ENCODE peak calls at places on chromosomes 13 and 19, in ten cellular contexts. T is endothelial cell; F is CD4-positive, alpha-beta T cell; G is astrocyte of the cerebellum; S is thoracic aorta; N is IMR-90; P is adrenal gland; V is MM.1S; H is HFF-Myc; D is GM13976. A is an unnamed sample.

GRCh38 chr19:52451241-52451640 is 2.1 kb upstream of the ZNF578 start:
- DNase-seq in S (no peak), P (no peak), G (no peak), D (no peak), N (no peak), F (no peak), H (no peak), T (no peak), V (no peak), A (no peak)

GRCh38 chr13:114106991-114107685 is 25.3 kb downstream of the RASA3 start:
- DNase-seq in H (no peak), T (no peak), S (no peak), V (no peak), N (no peak), G (no peak), D (no peak), F (peak), P (no peak), A (no peak)

GRCh38 chr13:43180837-43181236 is 157.5 kb downstream of the DNAJC15 start:
- DNase-seq in P (no peak), D (no peak), T (no peak), F (no peak), H (no peak), S (no peak), G (no peak), V (no peak), N (no peak), A (no peak)

GRCh38 chr13:107799001-107799400 is 416.3 kb downstream of the LIG4 start:
- DNase-seq in S (no peak), H (no peak), P (no peak), F (no peak), G (no peak), V (no peak), N (peak), D (no peak), T (no peak), A (no peak)

GRCh38 chr13:100297413-100297812 is 208.5 kb downstream of the PCCA start:
- DNase-seq in T (no peak), G (no peak), F (no peak), H (no peak), N (no peak), P (no peak), D (no peak), S (no peak), V (no peak), A (no peak)

GRCh38 chr13:56893843-56894242 is 246.9 kb upstream of the PRR20A start:
- DNase-seq in T (no peak), F (no peak), S (no peak), N (no peak), H (no peak), G (no peak), V (no peak), P (no peak), D (no peak), A (no peak)

GRCh38 chr13:112885782-112886268 is 83.2 kb upstream of the MCF2L start:
- DNase-seq in V (no peak), H (peak), N (peak), T (peak), D (no peak), P (peak), G (peak), S (no peak), F (no peak), A (peak)

GRCh38 chr13:107669356-107669755 is 546.0 kb downstream of the LIG4 start:
- DNase-seq in D (no peak), N (peak), V (no peak), G (peak), S (no peak), H (no peak), T (no peak), F (no peak), P (no peak), A (no peak)

GRCh38 chr13:32427852-32428580 is at the start of gene N4BP2L1:
- DNase-seq in T (peak), D (peak), H (no peak), F (peak), G (no peak), P (peak), N (no peak), S (peak), V (peak), A (peak)

GRCh38 chr13:103794526-103794925 is 728.3 kb upstream of the SLC10A2 start:
- DNase-seq in S (no peak), D (no peak), N (no peak), G (no peak), V (no peak), T (no peak), P (no peak), F (no peak), H (no peak), A (no peak)

GRCh38 chr13:98103942-98104880 is 38.7 kb upstream of the FARP1 start:
- DNase-seq in P (no peak), V (no peak), F (no peak), H (no peak), T (no peak), G (no peak), N (peak), D (no peak), S (no peak), A (no peak)

GRCh38 chr13:101730420-101731000 is 278.0 kb downstream of the ITGBL1 start:
- DNase-seq in P (no peak), V (no peak), T (no peak), F (no peak), N (no peak), D (no peak), G (no peak), H (no peak), S (no peak), A (no peak)

GRCh38 chr19:32817913-32818476 is 51.6 kb downstream of the SLC7A9 start:
- DNase-seq in V (no peak), P (no peak), G (no peak), N (no peak), H (no peak), T (no peak), D (no peak), S (no peak), F (no peak), A (no peak)

GRCh38 chr19:409515-410242 is 732 bp upstream of the C2CD4C start:
- DNase-seq in D (no peak), F (no peak), T (no peak), S (no peak), N (no peak), V (no peak), P (no peak), G (no peak), H (no peak), A (no peak)

GRCh38 chr13:106555631-106556328 is 12.2 kb downstream of the ARGLU1 start:
- DNase-seq in V (no peak), G (no peak), H (no peak), T (no peak), D (no peak), F (no peak), S (no peak), N (peak), P (no peak), A (no peak)

GRCh38 chr13:42970824-42971669 is 21.0 kb downstream of the EPSTI1 start:
- DNase-seq in V (peak), F (peak), N (peak), G (peak), D (peak), H (peak), T (peak), P (peak), S (no peak), A (no peak)

GRCh38 chr19:10454267-10454666 is 33.9 kb downstream of the PDE4A start:
- DNase-seq in F (no peak), S (no peak), G (no peak), P (no peak), T (no peak), D (no peak), V (no peak), H (no peak), N (peak), A (peak)

GRCh38 chr19:13143135-13143534 is 7.0 kb downstream of the STX10 start:
- DNase-seq in V (no peak), G (no peak), S (no peak), D (no peak), H (no peak), F (no peak), T (no peak), N (peak), P (no peak), A (no peak)

DNA sequence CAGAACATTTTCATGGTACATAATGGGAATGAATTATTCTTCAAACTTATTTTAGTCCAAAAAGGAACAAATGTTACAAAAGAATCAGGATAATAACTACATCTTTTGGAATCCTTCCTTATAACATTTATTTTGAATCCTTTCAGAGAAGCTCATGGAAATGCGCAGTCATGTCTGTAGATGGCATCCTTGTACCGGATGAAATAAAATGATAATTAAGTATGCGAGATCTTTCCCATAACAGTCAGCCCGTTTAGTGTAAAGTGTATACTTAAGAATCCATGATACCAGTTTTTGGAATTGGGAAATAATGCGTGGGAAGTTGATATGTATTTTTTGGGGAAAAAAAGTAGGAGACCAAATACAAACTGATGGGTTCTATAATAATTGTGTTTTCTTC is 418.8 kb downstream of the GPC5 start:
- DNase-seq in H (no peak), V (no peak), T (no peak), N (peak), G (no peak), S (no peak), P (no peak), F (no peak), D (no peak), A (no peak)
- TF ChIP-seq CTCF in H (no peak), V (no peak), T (no peak), N (peak), G (peak), S (no peak), P (peak), F (no peak), D (no peak), A (no peak)

GRCh38 chr19:46291829-46292228 is 5.0 kb upstream of the HIF3A start:
- DNase-seq in V (no peak), G (no peak), T (no peak), D (no peak), F (no peak), P (no peak), N (no peak), S (no peak), H (no peak), A (no peak)
- TF ChIP-seq CTCF in V (no peak), G (no peak), T (no peak), D (no peak), F (no peak), P (no peak), N (no peak), S (no peak), H (no peak), A (no peak)

DNA sequence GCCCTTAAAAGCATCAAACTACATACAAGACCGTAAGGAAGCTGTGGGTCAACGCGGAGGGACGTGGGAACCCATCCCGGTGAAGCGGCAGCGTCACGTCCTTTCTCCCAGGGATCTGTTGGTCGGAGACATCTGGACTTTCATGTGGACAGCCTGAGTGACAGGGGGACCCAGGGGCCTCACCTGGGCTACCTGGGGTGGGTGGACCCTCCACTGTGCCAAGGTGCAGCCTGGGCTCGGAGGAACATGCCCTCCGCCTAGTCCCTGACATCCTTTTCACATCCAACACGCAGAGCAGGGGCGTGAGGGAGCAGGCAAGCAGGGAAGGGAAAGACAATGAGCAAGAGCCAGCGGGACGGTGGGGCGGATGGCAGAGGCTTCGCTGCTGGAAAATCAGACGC is 13.8 kb upstream of the GARIN5A start:
- DNase-seq in P (no peak), T (no peak), G (no peak), V (no peak), S (no peak), F (no peak), D (no peak), N (no peak), H (no peak), A (no peak)
- TF ChIP-seq CTCF in P (no peak), T (no peak), G (no peak), V (no peak), S (no peak), F (no peak), D (no peak), N (no peak), H (no peak), A (no peak)

DNA sequence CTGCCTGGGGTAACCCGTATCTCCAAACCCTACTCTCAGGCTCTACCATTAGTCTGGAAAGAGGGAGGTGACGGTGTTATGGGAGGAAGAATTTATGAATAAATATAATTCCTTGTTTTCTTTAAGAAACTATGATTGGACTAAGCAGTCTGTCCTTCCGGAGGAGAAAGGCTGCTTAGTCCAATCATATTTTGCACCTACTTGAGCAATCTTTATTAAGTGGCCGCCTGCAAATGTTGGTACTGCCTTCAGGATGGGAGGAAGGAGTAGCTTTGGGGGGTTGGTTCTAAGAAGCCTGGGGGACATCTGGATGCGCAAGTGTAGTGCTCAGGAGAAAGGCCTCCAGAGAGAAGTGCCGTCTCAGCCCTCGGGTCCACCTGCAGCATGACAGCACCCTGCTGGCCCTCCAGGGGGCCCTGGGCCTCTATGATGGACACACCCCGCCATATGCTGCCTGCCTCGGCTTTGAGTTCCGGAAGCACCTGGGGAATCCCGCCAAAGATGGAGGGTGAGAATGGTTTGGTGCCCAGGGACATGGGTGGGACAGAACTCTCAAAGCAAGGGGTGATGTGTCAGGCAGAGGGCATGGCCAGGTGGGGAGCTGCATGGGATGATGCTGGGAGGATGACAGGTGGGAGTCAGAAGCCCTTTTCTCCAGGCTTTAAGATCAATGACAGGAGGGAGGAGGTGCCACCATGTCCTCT is 4.0 kb downstream of the ACP4 start:
- DNase-seq in P (no peak), N (no peak), T (no peak), D (peak), F (no peak), H (peak), G (no peak), S (no peak), V (peak), A (no peak)
- TF ChIP-seq CTCF in P (no peak), N (peak), T (no peak), D (no peak), F (no peak), H (peak), G (no peak), S (no peak), V (peak), A (peak)

GRCh38 chr19:6472713-6473112 is 8.6 kb downstream of the CRB3 start:
- DNase-seq in H (no peak), S (no peak), T (no peak), G (no peak), D (no peak), V (no peak), P (no peak), F (no peak), N (no peak), A (no peak)

GRCh38 chr19:6471076-6471475 is 7.0 kb downstream of the CRB3 start:
- DNase-seq in S (no peak), T (no peak), D (no peak), N (no peak), F (no peak), H (no peak), P (no peak), V (no peak), G (no peak), A (no peak)

GRCh38 chr19:6473652-6474051 is 7.9 kb downstream of the DENND1C start:
- DNase-seq in F (no peak), P (no peak), G (no peak), V (no peak), T (no peak), S (no peak), N (no peak), H (no peak), D (no peak), A (no peak)

GRCh38 chr19:6467384-6467783 is 3.3 kb downstream of the CRB3 start:
- DNase-seq in G (no peak), P (no peak), F (no peak), S (no peak), H (no peak), V (no peak), D (peak), T (no peak), N (no peak), A (no peak)

GRCh38 chr19:6470173-6470572 is 6.1 kb downstream of the CRB3 start:
- DNase-seq in G (no peak), S (no peak), V (no peak), D (no peak), N (no peak), F (no peak), P (no peak), H (no peak), T (no peak), A (no peak)
- TF ChIP-seq CTCF in G (no peak), S (no peak), V (no peak), D (no peak), N (no peak), F (no peak), P (no peak), H (no peak), T (no peak), A (no peak)

GRCh38 chr13:38223093-38223492 is 126.6 kb upstream of the UFM1 start:
- DNase-seq in V (no peak), F (no peak), H (no peak), P (no peak), D (no peak), T (peak), N (peak), G (peak), S (no peak), A (no peak)
- TF ChIP-seq CTCF in V (no peak), F (no peak), H (no peak), P (no peak), D (no peak), T (no peak), N (no peak), G (peak), S (no peak), A (peak)

DNA sequence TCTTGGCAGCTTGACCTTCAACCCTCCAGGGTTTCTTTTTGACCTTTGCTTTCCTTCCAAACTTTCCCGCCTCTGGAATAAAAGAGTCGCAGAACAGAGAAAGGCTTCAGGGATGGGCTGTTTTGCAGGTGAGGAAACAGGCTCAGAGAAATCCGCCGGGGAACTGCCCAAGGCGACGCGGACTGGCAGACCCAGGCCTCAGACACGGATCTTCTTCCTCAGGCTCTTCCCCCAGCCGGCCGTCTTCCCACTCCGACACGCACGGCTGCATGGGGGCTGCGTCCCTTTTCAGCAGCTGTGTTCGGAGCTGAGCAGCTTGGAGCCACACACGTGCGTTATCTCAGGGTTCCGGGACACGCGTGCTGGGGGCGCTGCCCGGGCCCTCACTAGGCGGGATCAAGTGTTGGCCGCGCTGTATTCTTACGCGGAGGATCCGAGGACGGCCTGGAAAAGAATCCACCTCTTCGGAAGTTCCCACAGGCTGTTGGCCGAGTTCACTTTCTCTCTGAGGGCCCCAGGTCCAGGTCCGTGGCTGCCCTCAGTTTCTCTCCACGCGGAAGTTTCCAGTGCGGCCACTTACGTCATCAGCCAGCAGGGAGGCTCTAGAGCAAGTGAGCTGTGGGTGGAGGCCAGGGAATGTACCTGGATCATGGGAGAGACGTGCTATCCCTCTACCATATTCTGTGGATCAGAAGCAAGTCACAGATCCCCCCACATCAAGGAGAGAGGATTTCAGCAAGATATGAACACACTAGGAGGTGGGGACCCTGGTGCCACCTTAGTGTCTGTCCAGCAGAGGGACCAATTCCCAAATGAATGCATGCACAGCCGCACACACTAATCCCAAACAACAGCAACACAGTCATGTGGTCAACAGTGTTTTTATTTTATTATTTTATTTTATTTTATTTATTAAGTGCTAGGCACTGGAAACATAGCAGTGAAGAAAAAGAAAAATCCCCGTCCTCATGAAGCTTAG is 100.4 kb downstream of the ING1 start:
- DNase-seq in D (no peak), S (no peak), N (no peak), G (no peak), H (no peak), P (no peak), V (no peak), T (no peak), F (no peak), A (no peak)
- TF ChIP-seq CTCF in D (no peak), S (no peak), N (no peak), G (no peak), H (peak), P (no peak), V (no peak), T (no peak), F (no peak), A (peak)

DNA sequence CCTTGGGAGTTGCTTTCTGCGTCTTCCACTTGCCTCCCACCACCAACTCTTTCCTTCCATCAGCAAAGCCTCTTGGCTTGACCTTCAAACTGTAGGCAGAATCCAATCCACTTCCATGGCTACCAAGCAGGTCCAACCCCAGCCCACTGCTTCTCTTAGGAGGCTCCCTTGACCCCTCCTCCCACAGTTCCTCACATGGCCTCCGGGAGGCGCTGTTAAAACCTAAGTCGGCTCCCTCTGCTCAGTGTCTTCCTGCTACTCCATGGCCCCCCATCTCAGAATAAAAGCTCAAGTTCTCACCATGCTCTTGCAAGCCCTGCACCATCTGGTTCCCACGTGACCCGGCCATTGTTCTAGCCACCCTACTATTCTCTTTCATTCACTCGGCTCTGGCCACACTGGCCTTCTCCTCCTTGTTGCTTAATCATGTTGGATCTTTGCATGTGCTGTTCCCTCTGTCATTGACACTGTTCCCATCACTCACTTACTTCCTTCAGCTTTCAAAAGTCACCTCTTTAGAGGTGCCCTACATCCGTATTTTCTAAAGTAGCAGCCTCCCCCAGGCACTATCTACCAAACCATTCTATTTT is 7.5 kb downstream of the IZUMO2 start:
- DNase-seq in G (no peak), F (no peak), S (no peak), N (no peak), P (no peak), H (no peak), V (no peak), D (no peak), T (no peak), A (no peak)
- TF ChIP-seq CTCF in G (no peak), F (no peak), S (no peak), N (no peak), P (no peak), H (no peak), V (no peak), D (no peak), T (no peak), A (peak)

DNA sequence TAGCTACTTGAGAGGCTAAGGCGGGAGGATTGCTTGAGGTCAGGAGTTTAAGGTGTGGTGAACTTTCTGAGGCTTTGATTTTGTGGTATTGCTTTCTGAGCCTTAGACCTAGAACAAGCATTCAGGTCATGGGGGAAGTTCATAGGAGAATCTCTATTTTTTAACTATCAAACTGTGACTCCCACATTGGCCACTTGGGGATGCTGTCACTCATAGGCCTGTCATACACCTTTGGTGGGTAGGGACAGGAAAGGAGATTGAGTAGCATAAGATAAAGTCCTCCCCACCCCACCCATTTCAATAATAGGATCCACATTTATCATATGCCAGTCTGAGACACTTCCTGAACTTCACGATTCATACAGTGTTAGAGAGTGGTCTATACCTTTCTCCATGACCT is 41.9 kb upstream of the PSG2 start:
- DNase-seq in V (no peak), S (no peak), F (no peak), D (no peak), N (no peak), P (no peak), G (no peak), T (no peak), H (no peak), A (no peak)
- TF ChIP-seq CTCF in V (peak), S (no peak), F (no peak), D (no peak), N (peak), P (no peak), G (no peak), T (no peak), H (no peak), A (no peak)